ENCODE peak calls at places on chromosomes 16 and 17, in six cellular contexts. W is A549, O is GM12878, M is NB4, P is K562, U is HepG2. S is an unnamed sample.

GRCh38 chr16:48503779-48504178 is 106.2 kb downstream of the N4BP1 start:
- DNase-seq in W (no peak), O (no peak), M (no peak), P (no peak), U (no peak), S (no peak)

GRCh38 chr17:7654832-7655540 is 4.3 kb downstream of the ATP1B2 start:
- DNase-seq in W (no peak), O (no peak), M (no peak), P (no peak), U (no peak), S (no peak)

GRCh38 chr16:1770328-1771071 is 843 bp downstream of the NME3 start:
- DNase-seq in W (no peak), O (no peak), M (no peak), P (no peak), U (no peak), S (peak; percentile 56)

GRCh38 chr16:51839697-51840462 is 688.8 kb upstream of the SALL1 start:
- DNase-seq in W (no peak), O (no peak), M (no peak), P (no peak), U (peak; percentile 15), S (no peak)

GRCh38 chr17:2898255-2898926 is 102.2 kb downstream of the RAP1GAP2 start:
- DNase-seq in W (no peak), O (no peak), M (no peak), P (no peak), U (no peak), S (no peak)

GRCh38 chr17:72529386-72529785 is 408.6 kb downstream of the SOX9 start:
- DNase-seq in W (no peak), O (no peak), M (no peak), P (no peak), U (no peak), S (no peak)

GRCh38 chr17:41910701-41911391 is 7.9 kb downstream of the ACLY start:
- DNase-seq in W (peak; percentile 97), O (no peak), M (no peak), P (no peak), U (no peak), S (no peak)

GRCh38 chr16:50449800-50450199 is 81.0 kb upstream of the BRD7 start:
- DNase-seq in W (no peak), O (no peak), M (no peak), P (no peak), U (no peak), S (no peak)

GRCh38 chr17:79836952-79837887 is 2.0 kb downstream of the CBX4 start:
- DNase-seq in W (peak; percentile 80), O (no peak), M (peak; percentile 93), P (peak; percentile 29), U (peak; percentile 88), S (no peak)

GRCh38 chr17:28416703-28417311 is 10.8 kb upstream of the SLC46A1 start:
- DNase-seq in W (peak; percentile 73), O (no peak), M (peak; percentile 75), P (peak; percentile 57), U (peak; percentile 87), S (peak; percentile 61)

DNA sequence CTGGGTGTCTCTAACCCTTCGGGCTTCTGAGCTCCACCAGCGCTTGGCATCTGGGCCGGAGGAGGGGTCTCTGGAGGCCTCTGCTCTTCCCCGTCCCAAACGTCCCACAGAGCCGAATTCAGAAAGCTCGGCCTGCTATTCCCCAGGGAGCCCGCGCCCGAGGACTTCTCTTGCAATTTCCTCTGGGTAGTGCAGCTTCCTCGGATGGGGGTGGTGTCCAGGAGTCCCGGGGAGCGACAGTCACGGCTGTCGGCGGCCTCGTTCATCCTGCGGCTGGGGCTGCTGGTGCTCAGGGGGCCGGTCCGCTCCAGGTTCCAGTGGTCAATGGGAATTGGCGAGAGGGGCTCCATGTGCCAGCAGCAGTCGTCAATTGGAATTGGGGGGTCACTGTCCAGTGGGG is 11.8 kb upstream of the NLRC3 start:
- DNase-seq in W (no peak), O (no peak), M (peak; percentile 91), P (no peak), U (no peak), S (no peak)
- TF ChIP-seq MYC in W (no peak), O (no peak), M (peak; percentile 21), P (no peak), U (no peak), S (no peak)

GRCh38 chr17:82243648-82244412 is 15.0 kb downstream of the SLC16A3 start:
- DNase-seq in W (no peak), O (no peak), M (no peak), P (no peak), U (no peak), S (no peak)

GRCh38 chr17:82241926-82242697 is 13.3 kb downstream of the SLC16A3 start:
- DNase-seq in W (no peak), O (no peak), M (peak; percentile 59), P (peak; percentile 79), U (peak; percentile 52), S (no peak)

GRCh38 chr17:82242977-82243647 is 14.3 kb downstream of the SLC16A3 start:
- DNase-seq in W (no peak), O (no peak), M (peak; percentile 49), P (no peak), U (peak; percentile 84), S (no peak)

GRCh38 chr17:82241183-82241925 is 12.5 kb downstream of the SLC16A3 start:
- DNase-seq in W (no peak), O (no peak), M (peak; percentile 52), P (no peak), U (peak; percentile 78), S (peak; percentile 85)

GRCh38 chr17:82242698-82242976 is 13.8 kb downstream of the SLC16A3 start:
- DNase-seq in W (no peak), O (no peak), M (peak; percentile 43), P (no peak), U (no peak), S (no peak)
- TF ChIP-seq CTCF in W (no peak), O (no peak), M (no peak), P (no peak), U (no peak), S (no peak)

GRCh38 chr16:11637320-11637719 is 30.9 kb upstream of the SNN start:
- DNase-seq in W (no peak), O (no peak), M (no peak), P (no peak), U (no peak), S (no peak)

GRCh38 chr16:11639008-11639562 is 29.2 kb upstream of the SNN start:
- DNase-seq in W (no peak), O (no peak), M (no peak), P (no peak), U (no peak), S (no peak)

GRCh38 chr16:11636172-11636721 is 32.0 kb upstream of the SNN start:
- DNase-seq in W (no peak), O (no peak), M (no peak), P (no peak), U (peak; percentile 56), S (no peak)

GRCh38 chr16:11635679-11636171 is 32.5 kb upstream of the SNN start:
- DNase-seq in W (no peak), O (no peak), M (no peak), P (no peak), U (no peak), S (no peak)

DNA sequence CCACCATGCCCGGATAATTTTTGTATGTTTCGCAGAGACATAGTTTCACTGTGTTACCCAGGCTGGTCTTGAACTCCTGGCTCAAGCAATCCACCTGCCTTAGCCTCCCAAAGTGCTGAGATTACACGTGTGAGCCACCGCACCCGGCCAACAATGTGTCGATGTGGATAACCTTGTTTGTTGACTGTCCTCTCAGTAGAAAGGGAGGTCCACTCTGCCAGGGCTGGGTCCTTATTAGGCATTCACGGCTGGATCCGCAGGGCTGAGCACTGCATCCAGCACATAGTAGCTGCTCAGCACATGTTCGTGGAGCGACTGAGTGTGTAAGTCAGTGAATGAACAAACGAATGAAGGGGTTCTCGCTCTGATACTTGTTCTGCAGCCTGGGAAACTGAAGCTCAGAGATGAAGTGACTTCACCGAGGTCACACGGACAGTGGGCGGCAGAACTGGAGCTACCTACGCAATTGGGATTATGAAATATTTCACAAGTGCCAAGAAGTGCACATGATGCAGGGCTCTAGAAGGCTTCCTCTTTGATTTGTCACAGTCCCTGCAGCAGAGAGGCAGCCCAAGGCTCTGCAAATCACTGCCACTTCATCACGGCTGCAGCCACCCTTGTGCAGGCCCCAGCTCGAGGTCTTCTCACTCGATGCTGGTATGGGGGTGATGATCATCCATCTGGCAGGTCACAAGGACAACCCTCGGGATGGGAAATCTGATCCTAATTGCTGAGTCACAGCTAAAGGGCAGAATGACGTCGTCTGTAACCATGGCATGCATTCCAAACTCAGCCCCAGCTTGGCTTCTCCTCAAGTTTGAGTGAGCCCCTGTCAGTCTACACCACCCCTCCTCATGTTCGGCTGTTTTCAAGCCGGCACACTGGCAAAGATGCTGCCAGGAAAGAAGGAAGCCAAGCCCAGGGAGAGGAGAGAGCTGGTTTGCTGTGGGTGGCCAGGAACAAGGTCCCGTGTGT is 28.0 kb upstream of the SNN start:
- DNase-seq in W (peak; percentile 94), O (no peak), M (peak; percentile 94), P (peak; percentile 23), U (peak; percentile 90), S (peak; percentile 18)
- TF ChIP-seq MAX in W (peak; percentile 96), O (no peak), M (peak; percentile 80), P (no peak), U (peak; percentile 47), S (no peak)

GRCh38 chr17:31415640-31416502 is 24.4 kb downstream of the RAB11FIP4 start:
- DNase-seq in W (no peak), O (no peak), M (no peak), P (no peak), U (no peak), S (no peak)

GRCh38 chr17:31413871-31414589 is 22.6 kb downstream of the RAB11FIP4 start:
- DNase-seq in W (no peak), O (no peak), M (peak; percentile 52), P (no peak), U (no peak), S (no peak)

GRCh38 chr17:31414590-31414918 is 23.1 kb downstream of the RAB11FIP4 start:
- DNase-seq in W (no peak), O (no peak), M (no peak), P (no peak), U (no peak), S (no peak)

GRCh38 chr17:31416503-31416923 is 25.0 kb downstream of the RAB11FIP4 start:
- DNase-seq in W (no peak), O (no peak), M (no peak), P (no peak), U (peak; percentile 79), S (no peak)

GRCh38 chr17:31415004-31415454 is 23.6 kb downstream of the RAB11FIP4 start:
- DNase-seq in W (no peak), O (no peak), M (peak; percentile 92), P (no peak), U (peak; percentile 11), S (no peak)
- TF ChIP-seq MYC in W (no peak), O (no peak), M (no peak), P (no peak), U (no peak), S (no peak)

S was measured in endothelial cell of umbilical vein.